ENCODE peak calls at places on chromosome 7, in seven cellular contexts. G is neuronal stem cell; B is GM23338; O is cardiac fibroblast; S is stimulated activated CD8-positive, alpha-beta memory T cell treated with anti-CD3 and anti-CD28 coated beads, Interleukin-15, amount 100 ng/mL, for 24 hours; T is uterus; R is T-cell. D is an unnamed sample.

GRCh38 chr7:44145969-44146897 is 5.1 kb upstream of the MYL7 start:
- DNase-seq in G (peak; percentile 77), B (peak; percentile 97), O (peak; percentile 75), S (peak; percentile 27), R (peak; percentile 48), T (peak; percentile 89), D (no peak)

GRCh38 chr7:55083206-55083605 is 64.4 kb downstream of the EGFR start:
- DNase-seq in O (no peak), G (no peak), T (no peak), S (no peak), R (no peak), B (no peak), D (no peak)

GRCh38 chr7:21767300-21767900 is 178.3 kb downstream of the CDCA7L start:
- DNase-seq in O (peak; percentile 21), B (peak; percentile 94), G (peak; percentile 68), S (no peak), T (no peak), R (no peak), D (peak; percentile 37)

GRCh38 chr7:101542527-101543241 is 86.4 kb downstream of the MYL10 start:
- DNase-seq in T (peak; percentile 67), O (peak; percentile 54), B (peak; percentile 93), G (peak; percentile 81), R (peak; percentile 30), S (peak; percentile 56), D (no peak)

GRCh38 chr7:100673942-100674431 is 447 bp downstream of the GNB2 start:
- DNase-seq in B (no peak), S (no peak), T (peak; percentile 60), O (no peak), R (no peak), G (no peak), D (no peak)

GRCh38 chr7:156897673-156898072 is 4.7 kb upstream of the LMBR1 start:
- DNase-seq in R (no peak), B (peak; percentile 24), S (no peak), G (no peak), O (peak; percentile 31), T (no peak), D (no peak)

GRCh38 chr7:17618652-17618974 is 320.2 kb downstream of the AHR start:
- DNase-seq in R (no peak), O (no peak), S (no peak), T (no peak), B (no peak), G (no peak), D (no peak)

GRCh38 chr7:130669051-130669700 is 628 bp upstream of the COPG2 start:
- DNase-seq in G (no peak), B (no peak), R (no peak), O (no peak), S (no peak), T (no peak), D (no peak)

GRCh38 chr7:116353614-116354013 is 143.3 kb downstream of the TES start:
- DNase-seq in O (peak; percentile 86), S (no peak), B (no peak), R (no peak), T (peak; percentile 58), G (no peak), D (no peak)

GRCh38 chr7:23184709-23185354 is 3.0 kb downstream of the NUP42 start:
- DNase-seq in G (no peak), T (peak; percentile 53), O (peak; percentile 75), S (no peak), B (peak; percentile 29), R (no peak), D (no peak)

GRCh38 chr7:6520163-6520981 is 30.9 kb downstream of the GRID2IP start:
- DNase-seq in R (no peak), T (no peak), O (no peak), G (no peak), B (no peak), S (no peak), D (no peak)

GRCh38 chr7:1928555-1929348 is 258.7 kb downstream of the ELFN1 start:
- DNase-seq in B (no peak), R (no peak), G (no peak), T (no peak), S (no peak), O (no peak), D (no peak)

D was measured in epithelial cell of proximal tubule.